ENCODE peak calls at places on chromosomes 12 and 14, in six cellular contexts. G is esophagus squamous epithelium; J is CD8-positive, alpha-beta memory T cell; U is heart left ventricle; W is keratinocyte; I is astrocyte. B is an unnamed sample.

GRCh38 chr12:111339306-111339938 is 29.5 kb downstream of the PHETA1 start:
- DNase-seq in G (no peak), J (no peak), U (no peak), W (no peak), I (no peak), B (no peak)

GRCh38 chr14:61444215-61444768 is 122.9 kb downstream of the PRKCH start:
- DNase-seq in G (no peak), J (peak; percentile 84), U (no peak), W (no peak), I (no peak), B (no peak)

GRCh38 chr12:93712204-93712603 is 35.0 kb downstream of the CRADD start:
- DNase-seq in G (no peak), J (no peak), U (no peak), W (no peak), I (no peak), B (no peak)

GRCh38 chr12:104790296-104791125 is 167.6 kb downstream of the SLC41A2 start:
- DNase-seq in G (no peak), J (no peak), U (no peak), W (no peak), I (no peak), B (peak; percentile 47)

GRCh38 chr12:115916910-115917668 is 360.4 kb downstream of the MED13L start:
- DNase-seq in G (no peak), J (peak; percentile 77), U (peak; percentile 49), W (peak; percentile 2), I (no peak), B (peak; percentile 71)

GRCh38 chr14:66231823-66232222 is 254.3 kb upstream of the CCDC196 start:
- DNase-seq in G (no peak), J (no peak), U (no peak), W (no peak), I (no peak), B (no peak)

GRCh38 chr14:26414933-26415332 is 182.9 kb downstream of the NOVA1 start:
- DNase-seq in G (no peak), J (no peak), U (no peak), W (no peak), I (no peak), B (no peak)

GRCh38 chr12:72075401-72075800 is 136.8 kb downstream of the TPH2 start:
- DNase-seq in G (no peak), J (no peak), U (no peak), W (no peak), I (no peak), B (no peak)

GRCh38 chr12:4819654-4820053 is 90.1 kb upstream of the KCNA1 start:
- DNase-seq in G (no peak), J (no peak), U (no peak), W (no peak), I (peak; percentile 22), B (no peak)

GRCh38 chr12:128259556-128260070 is 7.4 kb upstream of the TMEM132C start:
- DNase-seq in G (no peak), J (no peak), U (no peak), W (no peak), I (no peak), B (peak; percentile 57)

GRCh38 chr12:18849080-18849479 is 111.2 kb downstream of the CAPZA3 start:
- DNase-seq in G (no peak), J (no peak), U (no peak), W (no peak), I (peak; percentile 74), B (no peak)

GRCh38 chr12:112891093-112892024 is 15.4 kb upstream of the OAS1 start:
- DNase-seq in G (no peak), J (no peak), U (no peak), W (no peak), I (no peak), B (peak; percentile 59)

GRCh38 chr12:6935221-6935550 is 7.4 kb downstream of the ATN1 start:
- DNase-seq in G (no peak), J (no peak), U (no peak), W (no peak), I (no peak), B (no peak)

GRCh38 chr12:112977641-112978040 is 678 bp upstream of the OAS2 start:
- DNase-seq in G (no peak), J (no peak), U (no peak), W (no peak), I (no peak), B (no peak)

GRCh38 chr12:109130755-109131521 is 14.6 kb downstream of the ACACB start:
- DNase-seq in G (no peak), J (no peak), U (peak; percentile 81), W (no peak), I (no peak), B (peak; percentile 94)

GRCh38 chr12:57005980-57006808 is at the start of gene ZBTB39:
- DNase-seq in G (no peak), J (peak; percentile 78), U (peak; percentile 69), W (no peak), I (peak; percentile 13), B (peak; percentile 58)
- H3K4me1 ChIP-seq in G (peaks cover 19% of the 10 kb centered on the region), J (peaks cover 56% of the 10 kb centered on the region), U (peaks cover 8% of the 10 kb centered on the region), W (peaks cover 6% of the 10 kb centered on the region), I (peaks cover 11% of the 10 kb centered on the region), B (peaks cover 8% of the 10 kb centered on the region)

DNA sequence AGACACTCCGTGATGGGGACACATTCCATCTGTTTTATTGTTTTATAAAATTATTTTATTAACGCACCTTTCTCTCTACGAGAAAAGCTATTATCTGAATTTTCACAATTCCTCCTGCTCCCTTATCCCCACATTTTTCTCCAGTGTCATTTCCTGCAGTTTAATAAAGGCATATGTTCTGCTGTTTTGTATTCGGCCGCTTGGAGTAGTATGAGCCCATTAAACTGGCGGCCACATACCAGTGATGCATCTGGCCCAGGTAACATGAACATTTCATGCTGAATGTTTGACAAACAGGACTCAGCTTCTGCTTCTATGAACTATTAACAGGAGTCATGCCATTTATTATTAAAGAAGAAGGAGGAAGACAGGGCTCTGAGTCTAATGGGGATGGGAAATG is 511.0 kb downstream of the TMEM121 start:
- DNase-seq in G (no peak), J (no peak), U (no peak), W (no peak), I (no peak), B (no peak)
- H3K9me3 ChIP-seq in G (no peaks in the 10 kb centered on the region), J (no peaks in the 10 kb centered on the region), U (no peaks in the 10 kb centered on the region), W (no peaks in the 10 kb centered on the region), I (peaks cover 8% of the 10 kb centered on the region), B (no peaks in the 10 kb centered on the region)

DNA sequence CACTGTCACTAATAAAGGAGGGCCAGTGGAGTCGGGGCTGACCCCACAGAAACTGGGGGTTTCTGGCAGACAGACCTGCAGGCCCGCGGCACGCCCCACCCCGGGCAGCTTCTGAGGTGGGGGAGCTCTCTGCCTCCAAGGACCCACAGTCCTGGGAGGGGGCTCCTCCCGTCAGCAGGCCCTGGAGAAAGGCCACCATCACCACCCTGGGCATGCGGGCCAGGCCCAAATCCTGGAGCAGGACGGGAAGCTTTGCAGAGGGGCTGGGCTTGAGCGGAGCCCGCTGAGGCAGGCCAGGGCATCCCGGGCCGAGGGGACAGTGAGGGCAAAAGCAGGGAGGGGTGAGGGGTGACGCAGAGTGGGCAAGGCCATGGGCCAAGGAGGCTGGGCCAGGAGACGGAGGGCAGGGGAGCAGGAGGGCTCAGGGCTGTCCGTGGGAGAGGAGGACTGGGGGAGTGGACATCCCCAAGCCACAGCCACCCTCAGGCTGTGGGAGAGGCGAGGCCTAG is 11.1 kb upstream of the GPR132 start:
- DNase-seq in G (no peak), J (no peak), U (no peak), W (no peak), I (no peak), B (no peak)
- H3K4me1 ChIP-seq in G (peaks cover 13% of the 10 kb centered on the region), J (peaks cover 29% of the 10 kb centered on the region), U (peaks cover 18% of the 10 kb centered on the region), W (peaks cover 6% of the 10 kb centered on the region), I (peaks cover 5% of the 10 kb centered on the region), B (no peaks in the 10 kb centered on the region)

GRCh38 chr14:105918496-105919262 is 392.3 kb downstream of the TMEM121 start:
- DNase-seq in G (no peak), J (no peak), U (no peak), W (no peak), I (no peak), B (no peak)
- H3K9me3 ChIP-seq in G (no peaks in the 10 kb centered on the region), J (no peaks in the 10 kb centered on the region), U (no peaks in the 10 kb centered on the region), W (peaks cover 3% of the 10 kb centered on the region), I (no peaks in the 10 kb centered on the region), B (no peaks in the 10 kb centered on the region)

GRCh38 chr14:73143617-73144016 is 7.3 kb downstream of the PSEN1 start:
- DNase-seq in G (no peak), J (no peak), U (no peak), W (no peak), I (no peak), B (no peak)
- H3K4me1 ChIP-seq in G (peaks cover 6% of the 10 kb centered on the region), J (peaks cover 6% of the 10 kb centered on the region), U (peaks cover 6% of the 10 kb centered on the region), W (no peaks in the 10 kb centered on the region), I (peaks cover 10% of the 10 kb centered on the region), B (peaks cover 31% of the 10 kb centered on the region)

GRCh38 chr14:87690076-87690661 is 302.8 kb downstream of the GALC start:
- DNase-seq in G (no peak), J (no peak), U (no peak), W (no peak), I (no peak), B (no peak)
- H3K9me3 ChIP-seq in G (no peaks in the 10 kb centered on the region), J (no peaks in the 10 kb centered on the region), U (no peaks in the 10 kb centered on the region), W (no peaks in the 10 kb centered on the region), I (no peaks in the 10 kb centered on the region), B (no peaks in the 10 kb centered on the region)

GRCh38 chr12:66456622-66457021 is 154.3 kb downstream of the HELB start:
- DNase-seq in G (no peak), J (no peak), U (no peak), W (no peak), I (no peak), B (no peak)

GRCh38 chr12:66459944-66460482 is 157.7 kb downstream of the HELB start:
- DNase-seq in G (no peak), J (no peak), U (no peak), W (no peak), I (no peak), B (no peak)
- H3K4me1 ChIP-seq in G (no peaks in the 10 kb centered on the region), J (no peaks in the 10 kb centered on the region), U (no peaks in the 10 kb centered on the region), W (no peaks in the 10 kb centered on the region), I (no peaks in the 10 kb centered on the region), B (no peaks in the 10 kb centered on the region)

DNA sequence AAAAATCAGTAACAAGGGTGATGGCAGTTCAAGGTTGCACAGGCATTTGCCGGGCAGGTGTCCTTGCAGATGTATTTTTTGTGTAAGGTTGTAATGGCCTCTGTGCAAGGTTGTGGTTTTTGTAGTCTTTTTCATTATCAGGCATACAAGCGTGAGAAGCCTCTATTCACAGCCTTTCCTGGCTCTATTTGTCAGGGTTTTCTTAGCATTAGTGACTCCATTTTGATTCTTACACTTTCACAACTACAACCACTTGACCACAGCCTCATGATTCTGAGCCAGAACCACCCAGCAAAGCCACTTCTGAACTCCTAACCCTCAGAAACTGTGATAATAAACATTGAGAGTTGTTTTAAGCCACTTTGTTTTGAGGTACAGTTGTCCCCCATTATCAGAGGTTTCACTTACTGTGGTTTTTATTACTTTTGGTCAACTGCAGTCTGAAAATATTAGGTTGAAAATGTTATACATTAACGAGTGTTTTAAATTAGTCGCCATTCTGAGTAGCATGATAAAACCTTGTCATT is 27.5 kb upstream of the CHGA start:
- DNase-seq in G (no peak), J (no peak), U (no peak), W (no peak), I (no peak), B (no peak)
- H3K9me3 ChIP-seq in G (no peaks in the 10 kb centered on the region), J (no peaks in the 10 kb centered on the region), U (no peaks in the 10 kb centered on the region), W (peaks cover 2% of the 10 kb centered on the region), I (no peaks in the 10 kb centered on the region), B (no peaks in the 10 kb centered on the region)

GRCh38 chr12:9762369-9762768 is 1.7 kb upstream of the CD69 start:
- DNase-seq in G (no peak), J (no peak), U (no peak), W (no peak), I (no peak), B (no peak)
- H3K4me1 ChIP-seq in G (no peaks in the 10 kb centered on the region), J (peaks cover 42% of the 10 kb centered on the region), U (no peaks in the 10 kb centered on the region), W (no peaks in the 10 kb centered on the region), I (no peaks in the 10 kb centered on the region), B (no peaks in the 10 kb centered on the region)

GRCh38 chr14:106222736-106223135 is 696.4 kb downstream of the TMEM121 start:
- DNase-seq in G (no peak), J (no peak), U (no peak), W (no peak), I (no peak), B (no peak)
- H3K9me3 ChIP-seq in G (no peaks in the 10 kb centered on the region), J (no peaks in the 10 kb centered on the region), U (no peaks in the 10 kb centered on the region), W (no peaks in the 10 kb centered on the region), I (no peaks in the 10 kb centered on the region), B (no peaks in the 10 kb centered on the region)

B was measured in adrenal gland.